ENCODE peak calls at places on chromosomes 4 and X, in four cellular contexts. W is substantia nigra, S is left ventricle myocardium inferior, E is left lung. T is an unnamed sample.

GRCh38 chrX:154986826-154987575 is 35.5 kb downstream of the F8 start:
- DNase-seq in W (no peak), E (no peak), S (no peak), T (no peak)

GRCh38 chrX:103153661-103154060 is 60.7 kb upstream of the NXF3 start:
- DNase-seq in E (no peak), S (no peak), W (no peak), T (no peak)

GRCh38 chr4:119748853-119749252 is 120.2 kb upstream of the PDE5A start:
- DNase-seq in W (no peak), S (no peak), E (no peak), T (no peak)

GRCh38 chr4:102586644-102587021 is 85.5 kb downstream of the NFKB1 start:
- DNase-seq in S (no peak), E (no peak), W (no peak), T (peak)

GRCh38 chr4:89204624-89205023 is 93.3 kb downstream of the TIGD2 start:
- DNase-seq in E (no peak), W (no peak), S (no peak), T (no peak)

GRCh38 chr4:2259036-2259540 is 2.8 kb downstream of the MXD4 start:
- DNase-seq in W (no peak), S (peak), E (no peak), T (no peak)

GRCh38 chrX:153922932-153923857 is 2.9 kb downstream of the ARHGAP4 start:
- DNase-seq in E (peak), W (no peak), S (peak), T (no peak)

GRCh38 chrX:16023790-16024734 is 99.3 kb upstream of the GRPR start:
- DNase-seq in S (no peak), E (no peak), W (no peak), T (no peak)

GRCh38 chr4:106854970-106855369 is 181.1 kb downstream of the DKK2 start:
- DNase-seq in E (no peak), W (no peak), S (no peak), T (no peak)

GRCh38 chrX:41589634-41590270 is 99.0 kb upstream of the GPR34 start:
- DNase-seq in W (no peak), S (no peak), E (no peak), T (no peak)

GRCh38 chr4:122117743-122118142 is 34.4 kb upstream of the BLTP1 start:
- DNase-seq in W (no peak), E (no peak), S (no peak), T (peak)

GRCh38 chr4:89660851-89661250 is 176.1 kb downstream of the SNCA start:
- DNase-seq in E (no peak), S (no peak), W (no peak), T (no peak)

GRCh38 chr4:127586922-127587571 is 45.7 kb upstream of the INTU start:
- DNase-seq in S (no peak), W (no peak), E (no peak), T (no peak)

GRCh38 chr4:77177196-77177595 is 20.2 kb downstream of the CCNG2 start:
- DNase-seq in S (no peak), E (no peak), W (no peak), T (no peak)

GRCh38 chr4:148634476-148634875 is 192.3 kb upstream of the NR3C2 start:
- DNase-seq in S (no peak), E (no peak), W (no peak), T (no peak)

GRCh38 chr4:76384052-76384451 is 36.9 kb downstream of the CCDC158 start:
- DNase-seq in S (no peak), E (no peak), W (no peak), T (no peak)

GRCh38 chr4:139454646-139455045 is 725 bp downstream of the RAB33B start:
- DNase-seq in W (no peak), E (no peak), S (no peak), T (no peak)

GRCh38 chr4:150192986-150193385 is 114.7 kb downstream of the DCLK2 start:
- DNase-seq in W (no peak), S (no peak), E (no peak), T (no peak)

GRCh38 chr4:112766422-112766821 is 129.5 kb downstream of the LARP7 start:
- DNase-seq in E (no peak), S (no peak), W (no peak), T (no peak)

GRCh38 chr4:24810016-24810415 is 14.6 kb downstream of the SOD3 start:
- DNase-seq in S (no peak), W (no peak), E (no peak), T (no peak)

GRCh38 chr4:2712261-2712842 is 43.8 kb downstream of the TNIP2 start:
- DNase-seq in E (no peak), W (no peak), S (no peak), T (no peak)

GRCh38 chr4:19187104-19187503 is 1064.6 kb upstream of the SLIT2 start:
- DNase-seq in E (no peak), S (no peak), W (no peak), T (no peak)

GRCh38 chr4:176805155-176805554 is 12.4 kb upstream of the VEGFC start:
- DNase-seq in S (no peak), W (no peak), E (no peak), T (no peak)

GRCh38 chrX:135295944-135296305 is 13.4 kb upstream of the ETDC start:
- DNase-seq in S (no peak), E (no peak), W (no peak), T (no peak)

GRCh38 chr4:10622728-10623127 is 61.8 kb downstream of the CLNK start:
- DNase-seq in S (no peak), W (no peak), E (no peak), T (no peak)

GRCh38 chr4:71587995-71588394 is 195.9 kb downstream of the GC start:
- DNase-seq in S (no peak), E (no peak), W (no peak), T (no peak)

GRCh38 chrX:68710870-68711576 is 63.6 kb downstream of the STARD8 start:
- DNase-seq in W (no peak), E (no peak), S (no peak), T (no peak)

GRCh38 chrX:118603981-118604380 is 108.4 kb downstream of the DOCK11 start:
- DNase-seq in S (no peak), W (no peak), E (no peak), T (peak)

GRCh38 chr4:102623622-102624021 is 122.5 kb downstream of the NFKB1 start:
- DNase-seq in W (no peak), S (no peak), E (no peak), T (no peak)

GRCh38 chrX:630007-630921 is at the start of gene SHOX:
- DNase-seq in S (no peak), W (no peak), E (no peak), T (no peak)

GRCh38 chr4:88177981-88178632 is 19.7 kb upstream of the ABCG2 start:
- DNase-seq in S (no peak), W (no peak), E (no peak), T (no peak)

DNA sequence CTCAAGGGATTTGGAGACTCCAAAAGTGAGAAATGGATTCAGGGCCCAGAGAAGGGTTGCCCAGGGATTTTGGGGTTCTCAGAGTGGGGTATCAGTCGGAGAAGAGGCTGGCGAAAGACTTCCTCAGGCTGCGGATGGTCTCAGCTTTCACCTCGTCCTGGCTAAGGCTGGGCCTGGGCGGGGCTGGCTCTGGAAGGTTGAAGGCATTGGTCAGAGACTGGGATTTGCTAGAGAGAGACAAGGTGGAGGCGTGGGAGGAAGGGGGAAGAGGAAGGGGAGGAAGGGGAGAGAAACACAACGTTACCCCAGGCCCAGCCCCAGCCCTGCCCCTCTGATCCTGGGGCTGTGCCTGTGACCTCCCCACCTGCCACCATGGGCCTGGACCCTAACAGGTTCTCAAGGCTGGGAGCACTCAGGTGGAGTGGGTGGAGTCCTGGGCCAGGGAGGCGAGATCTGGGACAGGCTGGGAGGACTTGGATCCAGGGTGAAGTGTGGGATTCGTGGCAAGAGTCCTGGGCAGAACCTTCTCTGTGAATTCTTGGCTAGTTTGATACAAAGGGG is 9.4 kb upstream of the TIMP1 start:
- DNase-seq in E (no peak), S (no peak), W (no peak), T (no peak)
- H3K27ac ChIP-seq in E (no peak), S (peak), W (no peak), T (no peak)

DNA sequence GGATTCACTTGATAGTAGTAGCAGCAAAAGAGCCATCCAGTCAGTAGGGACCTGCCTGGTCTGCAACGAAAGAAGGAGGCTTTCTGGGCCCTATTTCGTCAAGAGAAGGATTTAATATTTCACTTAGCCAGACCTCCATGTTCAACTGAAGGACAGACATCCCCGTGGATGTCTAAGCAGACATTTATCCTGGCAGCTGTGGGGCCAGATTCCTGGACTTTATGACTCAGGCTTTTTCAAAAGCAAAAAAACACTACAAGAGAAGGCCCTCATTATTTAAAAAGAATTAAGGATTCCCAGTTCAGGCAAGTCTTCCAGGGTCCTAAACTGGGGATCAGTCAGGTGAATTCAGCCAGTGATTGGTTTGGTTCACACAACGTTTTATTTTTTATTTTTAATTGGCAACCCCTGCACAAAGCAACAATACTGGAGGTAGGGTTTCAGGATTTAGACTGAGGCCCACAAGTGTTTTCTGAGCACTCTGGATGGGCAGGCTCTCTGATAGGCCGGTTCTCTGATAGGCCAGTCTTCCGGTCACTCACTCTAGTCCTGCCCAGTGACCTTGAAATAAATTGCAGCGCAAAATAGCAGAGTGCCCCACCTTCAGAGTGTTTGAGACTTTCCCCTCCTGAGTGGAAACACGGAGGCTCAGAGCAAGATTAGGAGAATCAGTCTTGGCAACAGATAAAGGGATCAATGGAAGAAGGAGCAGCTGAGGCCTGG is 88.7 kb upstream of the TSPAN5 start:
- DNase-seq in E (no peak), S (no peak), W (no peak), T (no peak)
- H3K27ac ChIP-seq in E (no peak), S (no peak), W (no peak), T (no peak)

GRCh38 chr4:80098635-80099034 is 25.6 kb upstream of the ANTXR2 start:
- DNase-seq in E (no peak), W (no peak), S (no peak), T (no peak)
- H3K27ac ChIP-seq in E (no peak), W (no peak), S (no peak), T (no peak)

GRCh38 chr4:41384992-41385391 is 128.3 kb downstream of the UCHL1 start:
- DNase-seq in S (peak), E (peak), W (no peak), T (no peak)
- H3K27ac ChIP-seq in S (peak), E (no peak), W (peak), T (no peak)

GRCh38 chr4:6280365-6280996 is 10.8 kb downstream of the WFS1 start:
- DNase-seq in E (peak), W (no peak), S (no peak), T (no peak)
- H3K27ac ChIP-seq in E (no peak), W (no peak), S (peak), T (no peak)

GRCh38 chr4:40306203-40306602 is 28.9 kb upstream of the CHRNA9 start:
- DNase-seq in S (no peak), E (no peak), W (no peak), T (no peak)

GRCh38 chr4:40305329-40306193 is 29.6 kb upstream of the CHRNA9 start:
- DNase-seq in E (no peak), S (no peak), W (no peak), T (no peak)

GRCh38 chr4:40300371-40301162 is 34.6 kb upstream of the CHRNA9 start:
- DNase-seq in S (no peak), W (no peak), E (no peak), T (no peak)

GRCh38 chr4:40301592-40301991 is 33.5 kb upstream of the CHRNA9 start:
- DNase-seq in S (no peak), E (no peak), W (no peak), T (peak)

GRCh38 chr4:40303751-40304150 is 31.4 kb upstream of the CHRNA9 start:
- DNase-seq in S (no peak), E (no peak), W (no peak), T (no peak)
- H3K27ac ChIP-seq in S (no peak), E (no peak), W (no peak), T (no peak)

GRCh38 chr4:26762650-26763049 is 98.0 kb upstream of the STIM2 start:
- DNase-seq in E (no peak), W (no peak), S (no peak), T (no peak)
- H3K27ac ChIP-seq in E (no peak), W (no peak), S (no peak), T (no peak)

T was measured in CD8-positive, alpha-beta T cell.